ENCODE peak calls at places on chromosomes 13 and 19, in six cellular contexts. Q is AG04450, A is left ventricle myocardium inferior, C is upper lobe of left lung, E is heart left ventricle, B is thoracic aorta. H is an unnamed sample.

GRCh38 chr19:49642488-49643035 is 553 bp downstream of the SCAF1 start:
- DNase-seq in Q (no peak), A (no peak), C (no peak), E (no peak), B (no peak), H (no peak)

GRCh38 chr13:22696433-22696832 is 484.3 kb upstream of the SGCG start:
- DNase-seq in Q (no peak), A (no peak), C (peak), E (no peak), B (no peak), H (no peak)

GRCh38 chr19:15251749-15252397 is 19.6 kb upstream of the EPHX3 start:
- DNase-seq in Q (peak), A (peak), C (peak), E (peak), B (peak), H (no peak)

GRCh38 chr13:50353651-50354415 is 338.6 kb downstream of the KCNRG start:
- DNase-seq in Q (peak), A (no peak), C (no peak), E (no peak), B (no peak), H (no peak)

GRCh38 chr13:64817721-64818120 is 2412.4 kb downstream of the PCDH9 start:
- DNase-seq in Q (no peak), A (no peak), C (no peak), E (no peak), B (no peak), H (no peak)

GRCh38 chr13:24263652-24264051 is 45.7 kb upstream of the C1QTNF9 start:
- DNase-seq in Q (peak), A (no peak), C (no peak), E (no peak), B (no peak), H (no peak)

GRCh38 chr19:53980553-53981407 is 10.7 kb upstream of the CACNG6 start:
- DNase-seq in Q (no peak), A (no peak), C (no peak), E (no peak), B (no peak), H (no peak)

GRCh38 chr13:48405865-48406264 is 7.0 kb downstream of the LPAR6 start:
- DNase-seq in Q (no peak), A (no peak), C (no peak), E (no peak), B (no peak), H (no peak)

GRCh38 chr13:47837104-47837880 is 163.8 kb downstream of the SUCLA2 start:
- DNase-seq in Q (no peak), A (no peak), C (no peak), E (no peak), B (no peak), H (no peak)

GRCh38 chr13:114110091-114110829 is 22.2 kb downstream of the RASA3 start:
- DNase-seq in Q (no peak), A (no peak), C (peak), E (no peak), B (no peak), H (peak)

GRCh38 chr19:6287269-6287885 is 7.6 kb upstream of the MLLT1 start:
- DNase-seq in Q (no peak), A (no peak), C (peak), E (no peak), B (no peak), H (no peak)

GRCh38 chr13:51626749-51627148 is 42.5 kb downstream of the WDFY2 start:
- DNase-seq in Q (no peak), A (no peak), C (peak), E (no peak), B (no peak), H (no peak)

GRCh38 chr13:76667551-76667950 is 218.7 kb downstream of the KCTD12 start:
- DNase-seq in Q (peak), A (no peak), C (no peak), E (no peak), B (no peak), H (peak)

GRCh38 chr13:28576037-28576436 is 81.1 kb upstream of the FLT1 start:
- DNase-seq in Q (no peak), A (no peak), C (no peak), E (no peak), B (no peak), H (no peak)

GRCh38 chr13:86846501-86846900 is 824.7 kb upstream of the SLITRK5 start:
- DNase-seq in Q (no peak), A (no peak), C (no peak), E (no peak), B (no peak), H (peak)

GRCh38 chr19:57830071-57830602 is at the start of gene ZNF587B:
- DNase-seq in Q (peak), A (peak), C (no peak), E (peak), B (no peak), H (no peak)

GRCh38 chr19:51821921-51822716 is 27.2 kb downstream of the FPR3 start:
- DNase-seq in Q (no peak), A (no peak), C (no peak), E (no peak), B (no peak), H (no peak)

GRCh38 chr13:103140001-103140671 is 73.9 kb upstream of the SLC10A2 start:
- DNase-seq in Q (no peak), A (no peak), C (no peak), E (no peak), B (no peak), H (peak)

DNA sequence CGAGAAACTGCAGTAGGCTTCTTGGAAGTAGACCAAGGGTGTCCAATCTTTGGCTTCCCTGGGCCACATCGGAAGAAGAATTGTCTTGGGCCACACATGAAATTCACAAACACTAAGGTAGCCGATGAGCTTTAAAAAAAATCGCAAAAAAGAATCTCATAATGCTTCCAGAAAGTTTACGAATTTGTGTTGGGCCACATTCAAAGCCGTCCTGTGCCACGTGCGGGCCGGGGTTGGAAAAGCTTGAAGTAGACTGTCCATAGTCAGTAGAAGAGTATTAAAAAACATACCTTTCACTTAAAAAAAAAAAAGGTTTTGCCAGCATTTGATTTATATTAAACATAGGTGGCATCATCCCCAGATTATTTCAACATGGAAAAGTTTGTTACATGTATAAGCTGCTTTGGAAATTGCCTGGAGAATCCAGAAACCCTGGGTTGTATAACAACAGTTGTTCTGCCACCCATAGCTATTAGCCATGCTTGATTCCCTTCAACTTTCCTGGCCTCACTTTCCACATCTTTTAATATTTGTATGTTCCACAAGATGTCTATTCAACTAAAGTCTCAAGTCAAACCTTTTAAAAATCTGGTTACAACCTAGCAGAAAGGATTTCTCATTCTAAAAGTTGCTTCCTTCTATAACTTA is 1.0 kb downstream of the IFT88 start:
- DNase-seq in Q (no peak), A (no peak), C (peak), E (no peak), B (no peak), H (no peak)
- H3K4me3 ChIP-seq in Q (peak), A (peak), C (peak), E (peak), B (peak), H (peak)

GRCh38 chr19:18848860-18849661 is 17.3 kb downstream of the UPF1 start:
- DNase-seq in Q (no peak), A (peak), C (peak), E (peak), B (peak), H (no peak)

GRCh38 chr19:18845961-18846360 is 14.2 kb downstream of the UPF1 start:
- DNase-seq in Q (no peak), A (no peak), C (peak), E (peak), B (no peak), H (no peak)

GRCh38 chr19:18846862-18847515 is 15.2 kb downstream of the UPF1 start:
- DNase-seq in Q (peak), A (peak), C (peak), E (peak), B (no peak), H (no peak)

GRCh38 chr19:18849838-18850400 is 18.2 kb downstream of the UPF1 start:
- DNase-seq in Q (no peak), A (no peak), C (no peak), E (no peak), B (no peak), H (no peak)

GRCh38 chr19:18847516-18848463 is 16.0 kb downstream of the UPF1 start:
- DNase-seq in Q (no peak), A (no peak), C (no peak), E (peak), B (no peak), H (no peak)
- H3K4me3 ChIP-seq in Q (no peak), A (peak), C (no peak), E (peak), B (peak), H (no peak)

DNA sequence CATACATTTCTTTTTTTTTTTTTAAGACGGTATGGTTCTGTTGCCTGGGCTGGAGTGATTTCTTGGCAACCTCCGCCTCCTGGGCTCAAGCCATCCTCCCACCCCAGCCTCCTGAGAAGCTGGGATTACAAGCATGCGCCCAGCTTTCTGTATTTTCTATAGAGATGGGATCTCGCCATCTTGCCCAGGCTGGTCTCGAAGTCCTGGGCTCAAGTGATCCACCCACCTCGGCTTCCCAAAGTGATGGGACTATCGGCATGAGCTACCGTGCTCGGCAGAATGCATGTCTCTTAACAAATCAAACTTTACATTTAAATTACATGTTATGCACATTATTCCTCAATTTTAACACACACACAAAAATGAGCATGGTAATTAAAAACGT is 1.2 kb downstream of the NDUFA13 start:
- DNase-seq in Q (no peak), A (no peak), C (no peak), E (no peak), B (no peak), H (no peak)
- H3K4me3 ChIP-seq in Q (peak), A (peak), C (no peak), E (peak), B (peak), H (peak)

DNA sequence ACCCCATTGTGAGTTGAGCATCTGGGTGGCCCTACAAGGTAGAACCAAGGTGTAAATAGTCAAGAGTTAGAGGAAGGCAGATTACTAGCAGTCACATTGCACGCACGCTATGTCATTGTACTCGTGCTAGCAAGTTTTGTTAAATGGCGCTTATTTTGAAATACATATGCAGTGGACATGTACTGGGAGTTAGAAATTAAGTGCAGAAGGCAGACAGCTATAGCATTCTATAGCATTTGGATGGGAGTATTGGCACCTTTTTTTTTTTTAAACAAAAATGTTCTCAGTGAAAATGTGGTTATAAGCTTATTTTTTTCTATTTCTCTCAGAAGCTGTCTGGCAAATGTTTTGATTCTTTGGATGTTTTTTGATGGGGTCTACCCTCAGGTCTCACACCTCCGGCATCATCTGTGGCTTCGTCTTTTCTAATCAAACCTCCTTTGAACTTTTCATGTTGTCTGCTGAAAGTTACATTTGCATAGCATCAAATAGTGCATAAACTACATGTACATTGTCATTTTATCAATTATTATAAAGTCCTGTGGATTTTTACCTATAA is 68.1 kb downstream of the ARHGEF7 start:
- DNase-seq in Q (no peak), A (no peak), C (no peak), E (no peak), B (no peak), H (no peak)
- H3K4me3 ChIP-seq in Q (no peak), A (no peak), C (no peak), E (no peak), B (no peak), H (no peak)

GRCh38 chr19:7729831-7730285 is 2.1 kb downstream of the CLEC4G start:
- DNase-seq in Q (no peak), A (no peak), C (peak), E (no peak), B (no peak), H (no peak)
- H3K4me3 ChIP-seq in Q (no peak), A (no peak), C (no peak), E (no peak), B (peak), H (no peak)